ENCODE peak calls at places on chromosome 17, in four cellular contexts. One of them, this sample, is unnamed.

GRCh38 chr17:39144414-39144813 is 7.0 kb downstream of the PLXDC1 start:
- DNase-seq in right lobe of liver: no peak
- DNase-seq in H9: no peak
- DNase-seq in AG10803: peak
- DNase-seq in this sample: no peak

GRCh38 chr17:70588003-70588402 is 418.7 kb downstream of the KCNJ2 start:
- DNase-seq in right lobe of liver: no peak
- DNase-seq in H9: no peak
- DNase-seq in AG10803: no peak
- DNase-seq in this sample: no peak

GRCh38 chr17:3049705-3050295 is 13.6 kb downstream of the OR1D5 start:
- DNase-seq in right lobe of liver: peak
- DNase-seq in H9: peak
- DNase-seq in AG10803: no peak
- DNase-seq in this sample: no peak

GRCh38 chr17:55859518-55859917 is 108.7 kb downstream of the PCTP start:
- DNase-seq in right lobe of liver: no peak
- DNase-seq in H9: no peak
- DNase-seq in AG10803: no peak
- DNase-seq in this sample: no peak

GRCh38 chr17:69506489-69506888 is 92.0 kb downstream of the MAP2K6 start:
- DNase-seq in right lobe of liver: no peak
- DNase-seq in H9: no peak
- DNase-seq in AG10803: no peak
- DNase-seq in this sample: no peak

GRCh38 chr17:46976626-46977270 is 2.3 kb downstream of the RPRML start:
- DNase-seq in right lobe of liver: no peak
- DNase-seq in H9: peak
- DNase-seq in AG10803: no peak
- DNase-seq in this sample: no peak

GRCh38 chr17:82346342-82347300 is 12.4 kb upstream of the TEX19 start:
- DNase-seq in right lobe of liver: no peak
- DNase-seq in H9: no peak
- DNase-seq in AG10803: no peak
- DNase-seq in this sample: no peak

GRCh38 chr17:35449371-35449931 is 885 bp upstream of the SLFN13 start:
- DNase-seq in right lobe of liver: no peak
- DNase-seq in H9: peak
- DNase-seq in AG10803: no peak
- DNase-seq in this sample: peak

GRCh38 chr17:20189322-20189721 is 180.2 kb downstream of the SPECC1 start:
- DNase-seq in right lobe of liver: no peak
- DNase-seq in H9: peak
- DNase-seq in AG10803: no peak
- DNase-seq in this sample: no peak

GRCh38 chr17:77609553-77610517 is 348.7 kb upstream of the TNRC6C start:
- DNase-seq in right lobe of liver: no peak
- DNase-seq in H9: peak
- DNase-seq in AG10803: peak
- DNase-seq in this sample: peak

GRCh38 chr17:17151962-17152361 is 54.2 kb downstream of the PLD6 start:
- DNase-seq in right lobe of liver: peak
- DNase-seq in H9: no peak
- DNase-seq in AG10803: peak
- DNase-seq in this sample: no peak

GRCh38 chr17:17041018-17041521 is 1.2 kb upstream of the MPRIP start:
- DNase-seq in right lobe of liver: no peak
- DNase-seq in H9: no peak
- DNase-seq in AG10803: peak
- DNase-seq in this sample: no peak

GRCh38 chr17:17924857-17925250 is 47.3 kb downstream of the TOM1L2 start:
- DNase-seq in right lobe of liver: no peak
- DNase-seq in H9: no peak
- DNase-seq in AG10803: no peak
- DNase-seq in this sample: no peak

GRCh38 chr17:73103661-73104335 is 11.3 kb upstream of the SLC39A11 start:
- DNase-seq in right lobe of liver: no peak
- DNase-seq in H9: no peak
- DNase-seq in AG10803: no peak
- DNase-seq in this sample: no peak

GRCh38 chr17:78409191-78409621 is 30.8 kb downstream of the PGS1 start:
- DNase-seq in right lobe of liver: peak
- DNase-seq in H9: no peak
- DNase-seq in AG10803: no peak
- DNase-seq in this sample: no peak

GRCh38 chr17:77325826-77326581 is 185.2 kb downstream of the SEC14L1 start:
- DNase-seq in right lobe of liver: peak
- DNase-seq in H9: peak
- DNase-seq in AG10803: peak
- DNase-seq in this sample: no peak

GRCh38 chr17:81513669-81514484 is 1.3 kb upstream of the ACTG1 start:
- DNase-seq in right lobe of liver: peak
- DNase-seq in H9: peak
- DNase-seq in AG10803: peak
- DNase-seq in this sample: no peak

GRCh38 chr17:36183001-36183810 is 6.8 kb upstream of the TBC1D3B start:
- DNase-seq in right lobe of liver: peak
- DNase-seq in H9: peak
- DNase-seq in AG10803: peak
- DNase-seq in this sample: peak

GRCh38 chr17:36085710-36086268 is 4.2 kb downstream of the CCL3 start:
- DNase-seq in right lobe of liver: no peak
- DNase-seq in H9: no peak
- DNase-seq in AG10803: peak
- DNase-seq in this sample: no peak

GRCh38 chr17:63995626-63996025 is 2.5 kb upstream of the PRR29 start:
- DNase-seq in right lobe of liver: peak
- DNase-seq in H9: peak
- DNase-seq in AG10803: no peak
- DNase-seq in this sample: no peak

GRCh38 chr17:76737676-76738467 is at the start of gene MFSD11:
- DNase-seq in right lobe of liver: peak
- DNase-seq in H9: peak
- DNase-seq in AG10803: peak
- DNase-seq in this sample: peak

GRCh38 chr17:410674-411401 is 58.2 kb upstream of the RPH3AL start:
- DNase-seq in right lobe of liver: no peak
- DNase-seq in H9: peak
- DNase-seq in AG10803: peak
- DNase-seq in this sample: no peak

GRCh38 chr17:77723071-77723908 is 235.2 kb upstream of the TNRC6C start:
- DNase-seq in right lobe of liver: no peak
- DNase-seq in H9: peak
- DNase-seq in AG10803: no peak
- DNase-seq in this sample: peak

GRCh38 chr17:2949469-2950044 is 113.8 kb downstream of the OR1D5 start:
- DNase-seq in right lobe of liver: peak
- DNase-seq in H9: peak
- DNase-seq in AG10803: peak
- DNase-seq in this sample: no peak

GRCh38 chr17:80380068-80381061 is 34.6 kb upstream of the ENDOV start:
- DNase-seq in right lobe of liver: no peak
- DNase-seq in H9: no peak
- DNase-seq in AG10803: no peak
- DNase-seq in this sample: no peak

GRCh38 chr17:32523017-32523680 is 36.4 kb downstream of the CDK5R1 start:
- DNase-seq in right lobe of liver: no peak
- DNase-seq in H9: no peak
- DNase-seq in AG10803: no peak
- DNase-seq in this sample: peak

GRCh38 chr17:76512366-76513305 is 11.4 kb upstream of the RHBDF2 start:
- DNase-seq in right lobe of liver: no peak
- DNase-seq in H9: no peak
- DNase-seq in AG10803: no peak
- DNase-seq in this sample: no peak

GRCh38 chr17:58968662-58969061 is 138.0 kb downstream of the TRIM37 start:
- DNase-seq in right lobe of liver: no peak
- DNase-seq in H9: no peak
- DNase-seq in AG10803: no peak
- DNase-seq in this sample: no peak

GRCh38 chr17:33873218-33873617 is 381.9 kb upstream of the CCL2 start:
- DNase-seq in right lobe of liver: no peak
- DNase-seq in H9: no peak
- DNase-seq in AG10803: no peak
- DNase-seq in this sample: no peak

GRCh38 chr17:27986805-27987684 is 55.4 kb upstream of the NLK start:
- DNase-seq in right lobe of liver: no peak
- DNase-seq in H9: no peak
- DNase-seq in AG10803: no peak
- DNase-seq in this sample: no peak

GRCh38 chr17:74785981-74786360 is 9.8 kb upstream of the NAT9 start:
- DNase-seq in right lobe of liver: no peak
- DNase-seq in H9: no peak
- DNase-seq in AG10803: no peak
- DNase-seq in this sample: no peak

GRCh38 chr17:73516356-73516755 is 127.9 kb downstream of the SDK2 start:
- DNase-seq in right lobe of liver: no peak
- DNase-seq in H9: no peak
- DNase-seq in AG10803: no peak
- DNase-seq in this sample: no peak

GRCh38 chr17:38442548-38442947 is 14.3 kb downstream of the ARHGAP23 start:
- DNase-seq in right lobe of liver: no peak
- DNase-seq in H9: no peak
- DNase-seq in AG10803: peak
- DNase-seq in this sample: no peak

GRCh38 chr17:76072149-76072858 is at the start of gene SRP68:
- DNase-seq in right lobe of liver: peak
- DNase-seq in H9: peak
- DNase-seq in AG10803: peak
- DNase-seq in this sample: peak

GRCh38 chr17:73304971-73305786 is 6.6 kb downstream of the CDC42EP4 start:
- DNase-seq in right lobe of liver: peak
- DNase-seq in H9: peak
- DNase-seq in AG10803: peak
- DNase-seq in this sample: no peak

GRCh38 chr17:31256936-31257335 is 40.1 kb downstream of the OMG start:
- DNase-seq in right lobe of liver: no peak
- DNase-seq in H9: no peak
- DNase-seq in AG10803: no peak
- DNase-seq in this sample: no peak

GRCh38 chr17:54536306-54536705 is 364.3 kb upstream of the TOM1L1 start:
- DNase-seq in right lobe of liver: no peak
- DNase-seq in H9: peak
- DNase-seq in AG10803: no peak
- DNase-seq in this sample: no peak
- TF ChIP-seq CTCF in right lobe of liver: no peak
- TF ChIP-seq CTCF in H9: peak
- TF ChIP-seq CTCF in AG10803: no peak
- TF ChIP-seq CTCF in this sample: no peak

DNA sequence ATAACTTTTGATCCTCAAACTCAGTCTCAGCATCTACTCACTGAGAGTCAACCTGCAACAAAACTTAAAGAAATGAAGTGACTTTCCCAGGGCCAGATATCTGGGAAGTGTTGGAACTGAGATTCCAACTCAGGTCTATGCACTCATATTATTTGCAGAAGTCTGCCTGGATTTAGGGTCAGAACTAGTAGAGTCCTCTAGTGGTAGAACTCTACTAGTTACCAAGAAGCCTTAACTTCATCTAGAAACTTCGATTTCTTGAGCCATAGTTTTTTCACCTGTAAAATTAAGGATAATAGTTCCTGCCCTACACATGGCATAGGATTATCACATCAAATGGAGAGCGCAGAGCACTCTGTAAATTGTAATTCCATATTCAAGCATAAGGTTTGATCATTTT is 23.4 kb upstream of the KRT24 start:
- DNase-seq in right lobe of liver: no peak
- DNase-seq in H9: no peak
- DNase-seq in AG10803: no peak
- DNase-seq in this sample: no peak
- TF ChIP-seq CTCF in right lobe of liver: peak
- TF ChIP-seq CTCF in H9: peak
- TF ChIP-seq CTCF in AG10803: peak
- TF ChIP-seq CTCF in this sample: peak

GRCh38 chr17:9906616-9907015 is 1.5 kb upstream of the RCVRN start:
- DNase-seq in right lobe of liver: no peak
- DNase-seq in H9: no peak
- DNase-seq in AG10803: no peak
- DNase-seq in this sample: no peak

GRCh38 chr17:9905078-9905415 is at the start of gene RCVRN:
- DNase-seq in right lobe of liver: no peak
- DNase-seq in H9: no peak
- DNase-seq in AG10803: no peak
- DNase-seq in this sample: no peak

GRCh38 chr17:9904277-9905077 is 594 bp downstream of the RCVRN start:
- DNase-seq in right lobe of liver: no peak
- DNase-seq in H9: no peak
- DNase-seq in AG10803: no peak
- DNase-seq in this sample: no peak

GRCh38 chr17:9907131-9907530 is 2.1 kb upstream of the RCVRN start:
- DNase-seq in right lobe of liver: no peak
- DNase-seq in H9: no peak
- DNase-seq in AG10803: no peak
- DNase-seq in this sample: no peak

GRCh38 chr17:9905902-9906301 is 831 bp upstream of the RCVRN start:
- DNase-seq in right lobe of liver: no peak
- DNase-seq in H9: peak
- DNase-seq in AG10803: peak
- DNase-seq in this sample: peak
- TF ChIP-seq CTCF in right lobe of liver: peak
- TF ChIP-seq CTCF in H9: peak
- TF ChIP-seq CTCF in AG10803: peak
- TF ChIP-seq CTCF in this sample: peak

DNA sequence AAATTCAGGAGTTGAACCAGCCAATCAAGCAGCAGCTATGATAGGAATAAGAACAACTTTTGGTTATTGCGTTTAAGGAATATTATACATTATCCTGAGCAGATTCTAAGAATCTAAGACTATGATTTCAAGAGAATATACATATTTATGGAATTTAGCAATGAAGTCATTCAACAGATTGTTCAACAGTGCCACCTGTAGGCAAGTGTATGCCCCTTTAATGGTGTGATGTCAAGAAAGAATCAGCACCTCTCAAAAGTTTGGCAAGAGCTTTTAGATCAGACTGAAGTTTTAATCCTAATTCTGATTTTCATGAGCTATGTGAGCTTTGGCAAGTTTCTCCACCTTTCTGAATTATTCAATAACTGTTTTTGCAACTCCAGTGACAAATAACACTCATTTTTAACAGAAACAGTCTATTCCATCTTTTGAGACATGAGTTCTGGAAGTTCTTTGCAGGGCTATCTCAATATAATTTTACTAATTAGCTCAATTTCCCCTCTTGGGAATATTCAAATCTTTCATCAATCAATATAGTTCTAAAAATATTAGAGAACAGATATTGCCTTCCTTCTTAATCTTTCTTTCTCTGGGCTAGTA is 474.3 kb upstream of the TOM1L1 start:
- DNase-seq in right lobe of liver: no peak
- DNase-seq in H9: no peak
- DNase-seq in AG10803: no peak
- DNase-seq in this sample: no peak
- TF ChIP-seq CTCF in right lobe of liver: peak
- TF ChIP-seq CTCF in H9: peak
- TF ChIP-seq CTCF in AG10803: no peak
- TF ChIP-seq CTCF in this sample: peak

GRCh38 chr17:56891751-56892150 is 22.1 kb downstream of the TRIM25 start:
- DNase-seq in right lobe of liver: no peak
- DNase-seq in H9: peak
- DNase-seq in AG10803: no peak
- DNase-seq in this sample: no peak
- TF ChIP-seq CTCF in right lobe of liver: peak
- TF ChIP-seq CTCF in H9: peak
- TF ChIP-seq CTCF in AG10803: peak
- TF ChIP-seq CTCF in this sample: peak